ENCODE peak calls at places on chromosomes 1 and 21, in ten cellular contexts. Y is GM13976; L is mesenteric fat pad; N is brain microvascular endothelial cell; X is activated CD8-positive, alpha-beta memory T cell treated with anti-CD3 and anti-CD28 coated beads for 4 hours; B is osteocyte; K is EL; E is progenitor cell of endocrine pancreas; R is activated T-cell treated with anti-CD3 and anti-CD28 coated beads, Interleukin-2, amount 50 U/mL, for 72 hours; G is NCI-H748 treated with DMSO at 0.1 percent for 48 hours. V is an unnamed sample.
A peak's percentile ranks its signal among the peaks of the same experiment; 100 is the strongest.

GRCh38 chr1:61089338-61089737 is 7.0 kb downstream of the NFIA start:
- DNase-seq in Y (no peak), K (no peak), B (no peak), L (no peak), X (no peak), R (no peak), G (no peak), E (no peak), N (no peak), V (no peak)

GRCh38 chr1:29650476-29650875 is 414.2 kb downstream of the PTPRU start:
- DNase-seq in E (no peak), X (no peak), G (no peak), K (no peak), R (no peak), L (peak; percentile 62), N (no peak), Y (no peak), B (peak; percentile 75), V (peak; percentile 31)

GRCh38 chr1:26887125-26887524 is 3.0 kb downstream of the GPN2 start:
- DNase-seq in E (no peak), G (no peak), B (no peak), L (no peak), R (peak; percentile 9), N (peak; percentile 20), X (no peak), Y (no peak), K (peak; percentile 54), V (no peak)

GRCh38 chr21:42317341-42317741 is 2.1 kb upstream of the TFF3 start:
- DNase-seq in G (peak; percentile 85), X (no peak), R (no peak), E (no peak), Y (no peak), K (no peak), L (peak; percentile 67), N (no peak), B (no peak), V (no peak)

GRCh38 chr1:232627645-232628334 is 2.1 kb downstream of the SIPA1L2 start:
- DNase-seq in G (peak; percentile 81), N (no peak), Y (no peak), R (peak; percentile 8), X (no peak), K (peak; percentile 33), B (no peak), L (no peak), E (no peak), V (no peak)

GRCh38 chr1:227886503-227886961 is 61.2 kb downstream of the WNT9A start:
- DNase-seq in L (peak; percentile 75), X (no peak), N (no peak), Y (peak; percentile 38), E (peak; percentile 8), B (peak; percentile 74), K (no peak), G (no peak), R (no peak), V (no peak)

GRCh38 chr1:51877434-51878306 is 857 bp downstream of the NRDC start:
- DNase-seq in Y (peak; percentile 10), R (peak; percentile 9), G (no peak), K (peak; percentile 36), N (peak; percentile 22), E (no peak), X (no peak), L (no peak), B (no peak), V (no peak)

GRCh38 chr21:46227811-46228344 is 696 bp downstream of the LSS start:
- DNase-seq in K (no peak), B (no peak), Y (peak; percentile 22), L (peak; percentile 62), E (no peak), X (no peak), R (no peak), N (no peak), G (no peak), V (no peak)

GRCh38 chr1:13737388-13737787 is 37.4 kb downstream of the PRDM2 start:
- DNase-seq in R (no peak), G (peak; percentile 51), B (no peak), L (no peak), E (no peak), X (no peak), N (no peak), K (no peak), Y (peak; percentile 46), V (no peak)

GRCh38 chr1:8350914-8351684 is 33.2 kb downstream of the SLC45A1 start:
- DNase-seq in B (no peak), N (no peak), E (no peak), Y (no peak), L (no peak), K (no peak), R (no peak), X (no peak), G (no peak), V (no peak)

GRCh38 chr1:9338354-9339250 is 45.9 kb downstream of the SPSB1 start:
- DNase-seq in R (no peak), N (peak; percentile 33), G (no peak), K (no peak), E (no peak), L (no peak), Y (no peak), B (no peak), X (no peak), V (no peak)

GRCh38 chr1:224579526-224579925 is 36.6 kb upstream of the CNIH3 start:
- DNase-seq in Y (no peak), X (no peak), R (no peak), K (peak; percentile 55), B (no peak), N (peak; percentile 49), G (no peak), L (no peak), E (no peak), V (no peak)

GRCh38 chr1:157270705-157271274 is 132.6 kb upstream of the ETV3 start:
- DNase-seq in Y (no peak), X (no peak), R (no peak), E (no peak), L (no peak), N (no peak), K (no peak), G (no peak), B (no peak), V (no peak)

GRCh38 chr1:210250998-210251679 is 18.5 kb downstream of the SERTAD4 start:
- DNase-seq in G (peak; percentile 47), B (peak; percentile 88), E (peak; percentile 32), L (no peak), X (no peak), Y (peak; percentile 45), R (peak; percentile 55), N (no peak), K (peak; percentile 58), V (peak; percentile 84)

GRCh38 chr21:42145569-42146250 is 73.2 kb upstream of the ABCG1 start:
- DNase-seq in R (peak; percentile 63), G (peak; percentile 54), Y (peak; percentile 89), E (peak; percentile 50), K (peak; percentile 46), N (peak; percentile 34), X (peak; percentile 36), L (peak; percentile 88), B (no peak), V (peak; percentile 33)

GRCh38 chr1:43532716-43533115 is 2.0 kb downstream of the PTPRF start:
- DNase-seq in B (no peak), G (no peak), E (no peak), Y (no peak), N (no peak), L (no peak), R (no peak), K (no peak), X (no peak), V (no peak)

GRCh38 chr1:85148524-85149250 is 52.1 kb downstream of the SYDE2 start:
- DNase-seq in G (no peak), K (peak; percentile 76), B (no peak), N (no peak), X (no peak), R (peak; percentile 49), Y (peak; percentile 47), E (no peak), L (no peak), V (no peak)

GRCh38 chr21:19607983-19608668 is 1204.5 kb upstream of the TMPRSS15 start:
- DNase-seq in N (no peak), E (no peak), X (no peak), Y (no peak), K (no peak), G (peak; percentile 51), L (no peak), B (no peak), R (no peak), V (no peak)

GRCh38 chr1:96364576-96364975 is 357.0 kb upstream of the PTBP2 start:
- DNase-seq in R (no peak), Y (no peak), K (peak; percentile 76), E (no peak), N (no peak), G (no peak), B (no peak), X (no peak), L (no peak), V (no peak)

GRCh38 chr21:44944596-44944995 is 4.8 kb downstream of the SLX9 start:
- DNase-seq in B (no peak), G (no peak), Y (no peak), E (no peak), N (no peak), K (no peak), L (no peak), R (no peak), X (no peak), V (no peak)

GRCh38 chr21:35198004-35198403 is 148.9 kb upstream of the RUNX1 start:
- DNase-seq in Y (no peak), B (no peak), K (peak; percentile 96), L (no peak), E (no peak), N (peak; percentile 75), G (no peak), X (no peak), R (no peak), V (no peak)

GRCh38 chr1:25945756-25946155 is 39.5 kb upstream of the STMN1 start:
- DNase-seq in L (no peak), R (no peak), G (no peak), E (no peak), Y (no peak), K (no peak), X (no peak), B (no peak), N (no peak), V (no peak)

GRCh38 chr1:1185101-1185765 is 11.6 kb downstream of the TTLL10 start:
- DNase-seq in E (no peak), X (no peak), R (no peak), L (no peak), N (no peak), K (no peak), Y (no peak), G (no peak), B (no peak), V (peak; percentile 25)

GRCh38 chr1:59025898-59026426 is 242.1 kb upstream of the JUN start:
- DNase-seq in X (no peak), G (no peak), E (no peak), L (no peak), Y (peak; percentile 35), B (no peak), R (peak; percentile 49), K (no peak), N (no peak), V (no peak)

GRCh38 chr1:67792756-67793475 is 40.4 kb downstream of the GNG12 start:
- DNase-seq in L (no peak), B (no peak), R (no peak), G (no peak), Y (no peak), X (no peak), N (no peak), K (no peak), E (no peak), V (peak; percentile 16)

GRCh38 chr1:101843160-101843559 is 153.6 kb downstream of the OLFM3 start:
- DNase-seq in N (no peak), G (no peak), R (no peak), B (no peak), K (no peak), E (no peak), L (no peak), X (no peak), Y (no peak), V (no peak)

GRCh38 chr1:206635983-206636354 is 633 bp downstream of the DYRK3 start:
- DNase-seq in R (peak; percentile 14), E (no peak), X (no peak), L (no peak), G (peak; percentile 20), K (peak; percentile 33), N (no peak), B (no peak), Y (peak; percentile 32), V (no peak)

GRCh38 chr1:91885716-91886506 is at the start of gene TGFBR3:
- DNase-seq in Y (peak; percentile 90), E (peak; percentile 78), G (peak; percentile 47), L (peak; percentile 96), X (peak; percentile 62), K (peak; percentile 93), B (peak; percentile 96), N (peak; percentile 73), R (peak; percentile 80), V (peak; percentile 82)